ENCODE peak calls at places on chromosomes 12 and 14, in seven cellular contexts. One of them, this sample, is unnamed.

GRCh38 chr12:42636993-42637392 is 47.4 kb upstream of the PRICKLE1 start:
- DNase-seq in H1: no peak
- DNase-seq in HCT116: no peak
- DNase-seq in HepG2: no peak
- DNase-seq in SK-N-SH: no peak
- DNase-seq in GM12878: no peak
- DNase-seq in K562: no peak
- DNase-seq in this sample: no peak

GRCh38 chr12:644818-645552 is 18.3 kb downstream of the NINJ2 start:
- DNase-seq in SK-N-SH: no peak
- DNase-seq in HCT116: no peak
- DNase-seq in K562: peak
- DNase-seq in H1: no peak
- DNase-seq in GM12878: no peak
- DNase-seq in HepG2: no peak
- DNase-seq in this sample: no peak

GRCh38 chr14:99137001-99137700 is 134.8 kb downstream of the BCL11B start:
- DNase-seq in GM12878: no peak
- DNase-seq in K562: no peak
- DNase-seq in SK-N-SH: no peak
- DNase-seq in HCT116: no peak
- DNase-seq in H1: no peak
- DNase-seq in HepG2: no peak
- DNase-seq in this sample: no peak

GRCh38 chr14:102591372-102591943 is 991 bp upstream of the RCOR1 start:
- DNase-seq in SK-N-SH: peak
- DNase-seq in HCT116: no peak
- DNase-seq in H1: no peak
- DNase-seq in GM12878: no peak
- DNase-seq in HepG2: no peak
- DNase-seq in K562: peak
- DNase-seq in this sample: no peak

GRCh38 chr12:93191956-93192355 is 185.8 kb upstream of the NUDT4 start:
- DNase-seq in HepG2: no peak
- DNase-seq in H1: no peak
- DNase-seq in HCT116: no peak
- DNase-seq in SK-N-SH: no peak
- DNase-seq in K562: no peak
- DNase-seq in GM12878: no peak
- DNase-seq in this sample: no peak

GRCh38 chr12:121025442-121026226 is 9.3 kb upstream of the C12orf43 start:
- DNase-seq in HCT116: no peak
- DNase-seq in H1: no peak
- DNase-seq in GM12878: no peak
- DNase-seq in HepG2: peak
- DNase-seq in K562: no peak
- DNase-seq in SK-N-SH: no peak
- DNase-seq in this sample: no peak

GRCh38 chr14:42299692-42300091 is 693.0 kb downstream of the LRFN5 start:
- DNase-seq in H1: no peak
- DNase-seq in HCT116: no peak
- DNase-seq in K562: no peak
- DNase-seq in GM12878: peak
- DNase-seq in HepG2: no peak
- DNase-seq in SK-N-SH: no peak
- DNase-seq in this sample: no peak

GRCh38 chr14:34843011-34843554 is 32.1 kb downstream of the BAZ1A start:
- DNase-seq in SK-N-SH: peak
- DNase-seq in HCT116: no peak
- DNase-seq in H1: no peak
- DNase-seq in HepG2: peak
- DNase-seq in K562: peak
- DNase-seq in GM12878: peak
- DNase-seq in this sample: peak

GRCh38 chr12:92140919-92141536 is 4.6 kb downstream of the BTG1 start:
- DNase-seq in HepG2: no peak
- DNase-seq in H1: no peak
- DNase-seq in HCT116: no peak
- DNase-seq in GM12878: no peak
- DNase-seq in SK-N-SH: no peak
- DNase-seq in K562: no peak
- DNase-seq in this sample: no peak

GRCh38 chr12:11615481-11615880 is 34.0 kb upstream of the ETV6 start:
- DNase-seq in SK-N-SH: no peak
- DNase-seq in GM12878: no peak
- DNase-seq in K562: no peak
- DNase-seq in H1: no peak
- DNase-seq in HepG2: no peak
- DNase-seq in HCT116: no peak
- DNase-seq in this sample: no peak

GRCh38 chr12:63151061-63151897 is at the start of gene AVPR1A:
- DNase-seq in H1: no peak
- DNase-seq in GM12878: no peak
- DNase-seq in HepG2: no peak
- DNase-seq in HCT116: no peak
- DNase-seq in K562: no peak
- DNase-seq in SK-N-SH: peak
- DNase-seq in this sample: no peak
- TF ChIP-seq JUND in H1: no peak
- TF ChIP-seq JUND in GM12878: no peak
- TF ChIP-seq JUND in HepG2: no peak
- TF ChIP-seq JUND in HCT116: no peak
- TF ChIP-seq JUND in K562: no peak
- TF ChIP-seq JUND in SK-N-SH: no peak
- TF ChIP-seq JUND in this sample: no peak

DNA sequence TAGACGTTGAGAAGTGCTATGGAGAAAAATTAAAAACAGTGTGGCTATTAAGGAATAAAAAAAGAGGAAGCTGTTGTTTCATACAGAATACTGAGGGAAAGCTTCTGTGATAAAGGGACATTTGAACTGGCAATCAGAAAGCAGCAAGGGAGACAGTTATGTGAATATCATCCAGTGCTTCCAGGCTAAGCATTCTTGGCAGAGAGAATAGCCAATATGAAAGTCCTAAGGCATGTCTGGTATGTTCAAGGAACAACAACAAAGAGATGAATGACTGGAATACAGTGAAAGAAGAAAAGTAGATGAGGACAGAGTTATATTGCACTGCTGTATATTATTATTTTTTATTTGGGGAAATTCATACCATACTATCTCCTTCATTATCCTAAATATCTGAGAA is 23.9 kb downstream of the SCAF11 start:
- DNase-seq in H1: no peak
- DNase-seq in HepG2: peak
- DNase-seq in K562: no peak
- DNase-seq in SK-N-SH: no peak
- DNase-seq in HCT116: no peak
- DNase-seq in GM12878: no peak
- DNase-seq in this sample: peak
- TF ChIP-seq JUND in H1: no peak
- TF ChIP-seq JUND in HepG2: no peak
- TF ChIP-seq JUND in K562: no peak
- TF ChIP-seq JUND in SK-N-SH: no peak
- TF ChIP-seq JUND in HCT116: no peak
- TF ChIP-seq JUND in GM12878: no peak
- TF ChIP-seq JUND in this sample: no peak

GRCh38 chr12:47190271-47190750 is 110.6 kb upstream of the AMIGO2 start:
- DNase-seq in SK-N-SH: no peak
- DNase-seq in HepG2: no peak
- DNase-seq in HCT116: no peak
- DNase-seq in GM12878: no peak
- DNase-seq in H1: no peak
- DNase-seq in K562: no peak
- DNase-seq in this sample: no peak
- TF ChIP-seq JUND in SK-N-SH: no peak
- TF ChIP-seq JUND in HepG2: no peak
- TF ChIP-seq JUND in HCT116: no peak
- TF ChIP-seq JUND in GM12878: no peak
- TF ChIP-seq JUND in H1: no peak
- TF ChIP-seq JUND in K562: no peak
- TF ChIP-seq JUND in this sample: no peak

GRCh38 chr12:124605150-124605549 is 37.7 kb upstream of the NCOR2 start:
- DNase-seq in K562: peak
- DNase-seq in HCT116: no peak
- DNase-seq in HepG2: no peak
- DNase-seq in SK-N-SH: no peak
- DNase-seq in GM12878: no peak
- DNase-seq in H1: no peak
- DNase-seq in this sample: no peak
- TF ChIP-seq JUND in K562: no peak
- TF ChIP-seq JUND in HCT116: no peak
- TF ChIP-seq JUND in HepG2: no peak
- TF ChIP-seq JUND in SK-N-SH: no peak
- TF ChIP-seq JUND in GM12878: no peak
- TF ChIP-seq JUND in H1: no peak
- TF ChIP-seq JUND in this sample: no peak

DNA sequence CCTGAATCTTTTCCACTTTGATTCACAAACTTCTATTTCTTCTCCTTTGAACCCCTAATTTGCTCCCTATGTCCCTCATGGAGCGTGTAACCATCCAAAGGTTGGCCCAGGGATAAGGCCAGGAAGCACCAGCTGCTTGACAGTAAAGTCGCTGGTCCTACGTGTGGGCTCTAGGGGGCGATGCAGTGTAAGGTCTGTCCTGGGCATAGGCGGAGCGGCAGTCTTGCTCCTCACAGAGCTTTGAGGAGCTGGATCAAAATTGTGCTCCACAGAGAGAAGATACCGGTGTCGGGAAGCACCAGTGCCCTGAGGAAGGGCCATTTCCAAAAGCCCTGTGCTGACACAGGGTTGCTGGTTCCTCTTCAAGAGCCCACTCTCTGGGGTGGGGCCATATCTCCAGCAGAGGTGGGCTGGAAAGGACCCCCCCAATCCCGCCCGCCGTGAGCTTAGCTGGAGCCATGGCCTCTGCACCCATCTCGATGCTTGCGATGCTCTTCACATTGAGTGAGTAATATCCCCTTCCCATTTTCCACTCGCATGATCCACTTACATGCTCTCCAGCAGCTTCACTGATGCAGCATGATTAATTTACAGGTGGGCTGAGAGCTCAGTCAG is 49.9 kb upstream of the OR4E1 start:
- DNase-seq in SK-N-SH: peak
- DNase-seq in K562: peak
- DNase-seq in H1: peak
- DNase-seq in GM12878: no peak
- DNase-seq in HCT116: peak
- DNase-seq in HepG2: peak
- DNase-seq in this sample: no peak
- TF ChIP-seq JUND in SK-N-SH: no peak
- TF ChIP-seq JUND in K562: no peak
- TF ChIP-seq JUND in H1: no peak
- TF ChIP-seq JUND in GM12878: no peak
- TF ChIP-seq JUND in HCT116: no peak
- TF ChIP-seq JUND in HepG2: no peak
- TF ChIP-seq JUND in this sample: no peak

GRCh38 chr12:54497883-54498282 is 331 bp downstream of the NCKAP1L start:
- DNase-seq in H1: no peak
- DNase-seq in GM12878: no peak
- DNase-seq in HCT116: no peak
- DNase-seq in SK-N-SH: no peak
- DNase-seq in K562: no peak
- DNase-seq in HepG2: no peak
- DNase-seq in this sample: no peak

GRCh38 chr12:54504550-54504949 is 7.0 kb downstream of the NCKAP1L start:
- DNase-seq in SK-N-SH: no peak
- DNase-seq in H1: no peak
- DNase-seq in HepG2: no peak
- DNase-seq in HCT116: no peak
- DNase-seq in K562: no peak
- DNase-seq in GM12878: no peak
- DNase-seq in this sample: no peak

DNA sequence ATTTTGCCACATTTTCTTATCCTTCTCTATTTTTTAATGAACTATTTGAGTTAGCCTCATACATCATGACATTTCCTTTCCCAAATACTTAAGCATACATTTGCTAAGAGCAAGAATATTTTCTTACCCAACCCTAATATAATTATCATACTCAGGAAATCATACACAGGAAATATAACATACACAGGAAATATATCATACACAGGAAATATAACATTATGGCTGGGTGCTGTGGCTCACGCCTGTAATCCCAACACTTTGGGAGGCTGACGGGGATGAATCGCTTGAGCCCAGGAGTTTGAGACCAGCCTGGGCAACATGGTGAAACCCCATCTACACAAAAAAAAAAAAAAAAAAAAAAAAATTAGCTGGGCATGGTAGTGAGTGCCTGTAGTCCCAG is 4.9 kb downstream of the NCKAP1L start:
- DNase-seq in K562: no peak
- DNase-seq in SK-N-SH: no peak
- DNase-seq in HCT116: no peak
- DNase-seq in H1: no peak
- DNase-seq in HepG2: no peak
- DNase-seq in GM12878: no peak
- DNase-seq in this sample: no peak
- TF ChIP-seq JUND in K562: no peak
- TF ChIP-seq JUND in SK-N-SH: no peak
- TF ChIP-seq JUND in HCT116: no peak
- TF ChIP-seq JUND in H1: no peak
- TF ChIP-seq JUND in HepG2: no peak
- TF ChIP-seq JUND in GM12878: no peak
- TF ChIP-seq JUND in this sample: no peak

DNA sequence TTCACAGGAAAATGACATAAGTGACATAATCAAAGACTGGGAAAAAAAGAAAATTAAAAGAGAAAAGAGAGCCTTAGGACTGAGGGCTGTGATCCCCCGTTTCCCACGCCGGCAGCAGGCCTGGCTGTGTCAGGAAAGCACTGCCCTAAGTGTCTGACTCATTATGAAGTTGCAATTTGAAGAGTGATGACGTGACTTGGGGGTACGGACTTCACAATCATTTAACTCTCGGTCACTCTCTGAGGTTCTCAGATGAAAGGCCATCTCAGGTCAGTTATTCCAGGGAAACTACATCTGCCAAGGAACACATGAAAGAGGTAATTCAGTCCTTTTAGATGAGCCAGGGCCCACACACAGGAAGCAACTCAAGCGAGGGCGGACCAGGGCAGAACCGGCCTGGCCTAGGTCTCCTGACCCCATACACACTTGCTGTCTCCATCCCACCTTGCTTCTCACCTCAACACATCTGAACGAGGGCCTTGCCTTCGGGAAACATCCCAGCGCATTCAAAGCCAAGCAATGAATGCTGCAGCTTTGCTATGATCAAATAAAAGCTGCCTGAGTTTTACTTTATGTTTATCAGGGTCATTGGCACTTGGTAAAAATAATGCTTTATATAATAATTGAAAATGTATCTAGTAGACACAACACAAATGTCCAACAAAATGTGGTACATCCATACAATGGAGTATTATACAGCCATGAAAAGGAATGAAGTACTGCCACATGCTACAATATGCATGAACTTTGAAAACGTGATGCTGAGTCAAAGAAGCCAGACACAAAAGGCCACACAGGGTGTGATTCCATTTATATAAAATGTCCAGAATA is 2.7 kb downstream of the SSH1 start:
- DNase-seq in K562: peak
- DNase-seq in HepG2: no peak
- DNase-seq in GM12878: peak
- DNase-seq in HCT116: peak
- DNase-seq in H1: no peak
- DNase-seq in SK-N-SH: no peak
- DNase-seq in this sample: no peak
- TF ChIP-seq JUND in K562: peak
- TF ChIP-seq JUND in HepG2: no peak
- TF ChIP-seq JUND in GM12878: peak
- TF ChIP-seq JUND in HCT116: no peak
- TF ChIP-seq JUND in H1: no peak
- TF ChIP-seq JUND in SK-N-SH: peak
- TF ChIP-seq JUND in this sample: no peak